ENCODE peak calls at places on chromosomes 6 and 20, in four cellular contexts. One of them, this sample, is unnamed.

GRCh38 chr6:53119772-53120409 is 28.8 kb downstream of the GCM1 start:
- DNase-seq in HepG2: peak; percentile 92
- DNase-seq in K562: no peak
- DNase-seq in SK-N-SH: no peak
- DNase-seq in this sample: no peak

GRCh38 chr6:3873051-3873450 is 23.9 kb downstream of the FAM50B start:
- DNase-seq in SK-N-SH: no peak
- DNase-seq in HepG2: no peak
- DNase-seq in K562: no peak
- DNase-seq in this sample: no peak

GRCh38 chr6:99349620-99350141 is at the start of gene FAXC:
- DNase-seq in HepG2: peak; percentile 9
- DNase-seq in K562: peak; percentile 41
- DNase-seq in SK-N-SH: peak; percentile 88
- DNase-seq in this sample: no peak

GRCh38 chr6:142820336-142821016 is 124.5 kb downstream of the HIVEP2 start:
- DNase-seq in K562: no peak
- DNase-seq in SK-N-SH: no peak
- DNase-seq in HepG2: no peak
- DNase-seq in this sample: no peak

GRCh38 chr6:137095651-137096238 is 51.0 kb upstream of the IL20RA start:
- DNase-seq in HepG2: no peak
- DNase-seq in SK-N-SH: no peak
- DNase-seq in K562: no peak
- DNase-seq in this sample: peak; percentile 96

GRCh38 chr20:2141592-2142575 is 40.3 kb downstream of the STK35 start:
- DNase-seq in HepG2: no peak
- DNase-seq in SK-N-SH: no peak
- DNase-seq in K562: no peak
- DNase-seq in this sample: no peak

GRCh38 chr6:157597461-157598312 is 216.7 kb downstream of the ZDHHC14 start:
- DNase-seq in SK-N-SH: peak; percentile 75
- DNase-seq in HepG2: peak; percentile 56
- DNase-seq in K562: no peak
- DNase-seq in this sample: no peak

GRCh38 chr20:258963-259362 is 1.4 kb downstream of the DEFB132 start:
- DNase-seq in K562: peak; percentile 18
- DNase-seq in SK-N-SH: no peak
- DNase-seq in HepG2: peak; percentile 67
- DNase-seq in this sample: no peak

GRCh38 chr6:117317261-117317660 is 51.9 kb downstream of the VGLL2 start:
- DNase-seq in HepG2: peak; percentile 39
- DNase-seq in K562: no peak
- DNase-seq in SK-N-SH: no peak
- DNase-seq in this sample: no peak

GRCh38 chr6:35506536-35506935 is 6.2 kb downstream of the TULP1 start:
- DNase-seq in K562: no peak
- DNase-seq in SK-N-SH: no peak
- DNase-seq in HepG2: no peak
- DNase-seq in this sample: no peak

GRCh38 chr6:35501784-35502183 is 4.9 kb upstream of the TEAD3 start:
- DNase-seq in SK-N-SH: no peak
- DNase-seq in HepG2: no peak
- DNase-seq in K562: no peak
- DNase-seq in this sample: no peak

GRCh38 chr6:35500782-35501181 is 3.9 kb upstream of the TEAD3 start:
- DNase-seq in SK-N-SH: no peak
- DNase-seq in HepG2: peak; percentile 34
- DNase-seq in K562: no peak
- DNase-seq in this sample: no peak

GRCh38 chr6:35505985-35506384 is 6.7 kb downstream of the TULP1 start:
- DNase-seq in SK-N-SH: peak; percentile 31
- DNase-seq in K562: no peak
- DNase-seq in HepG2: no peak
- DNase-seq in this sample: no peak

DNA sequence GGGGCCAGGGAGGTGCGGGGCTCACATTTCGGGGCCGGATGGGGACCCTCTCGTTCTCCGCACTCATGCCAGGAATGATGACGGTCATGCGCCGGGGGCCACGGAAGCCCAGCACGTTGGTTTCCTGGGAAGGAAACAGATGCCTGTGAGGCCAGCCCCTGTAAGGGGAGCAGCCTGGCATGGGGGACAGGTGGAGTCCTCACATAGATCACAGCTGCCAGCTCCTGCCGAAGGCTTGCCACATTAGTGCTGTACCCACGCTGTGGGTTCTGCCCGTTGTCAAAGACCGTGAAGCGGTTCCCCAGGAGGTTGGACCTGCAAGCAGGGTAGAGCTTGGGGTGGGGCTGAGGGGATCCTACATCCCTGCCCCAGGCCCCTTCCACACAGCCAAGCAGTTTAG is 6.7 kb upstream of the TEAD3 start:
- DNase-seq in SK-N-SH: no peak
- DNase-seq in K562: no peak
- DNase-seq in HepG2: no peak
- DNase-seq in this sample: no peak
- TF ChIP-seq NFIC in SK-N-SH: no peak
- TF ChIP-seq NFIC in K562: no peak
- TF ChIP-seq NFIC in HepG2: no peak
- TF ChIP-seq NFIC in this sample: no peak

GRCh38 chr6:161393839-161394364 is 120.0 kb upstream of the AGPAT4 start:
- DNase-seq in K562: peak; percentile 73
- DNase-seq in SK-N-SH: peak; percentile 66
- DNase-seq in HepG2: peak; percentile 71
- DNase-seq in this sample: peak; percentile 43
- TF ChIP-seq NFIC in K562: no peak
- TF ChIP-seq NFIC in SK-N-SH: no peak
- TF ChIP-seq NFIC in HepG2: no peak
- TF ChIP-seq NFIC in this sample: no peak

GRCh38 chr6:161584051-161584450 is 310.2 kb upstream of the AGPAT4 start:
- DNase-seq in K562: no peak
- DNase-seq in HepG2: no peak
- DNase-seq in SK-N-SH: peak; percentile 12
- DNase-seq in this sample: no peak

GRCh38 chr6:161583561-161583960 is 309.7 kb upstream of the AGPAT4 start:
- DNase-seq in K562: no peak
- DNase-seq in HepG2: no peak
- DNase-seq in SK-N-SH: no peak
- DNase-seq in this sample: no peak

GRCh38 chr6:161575508-161576254 is 301.8 kb upstream of the AGPAT4 start:
- DNase-seq in SK-N-SH: no peak
- DNase-seq in HepG2: no peak
- DNase-seq in K562: no peak
- DNase-seq in this sample: no peak

DNA sequence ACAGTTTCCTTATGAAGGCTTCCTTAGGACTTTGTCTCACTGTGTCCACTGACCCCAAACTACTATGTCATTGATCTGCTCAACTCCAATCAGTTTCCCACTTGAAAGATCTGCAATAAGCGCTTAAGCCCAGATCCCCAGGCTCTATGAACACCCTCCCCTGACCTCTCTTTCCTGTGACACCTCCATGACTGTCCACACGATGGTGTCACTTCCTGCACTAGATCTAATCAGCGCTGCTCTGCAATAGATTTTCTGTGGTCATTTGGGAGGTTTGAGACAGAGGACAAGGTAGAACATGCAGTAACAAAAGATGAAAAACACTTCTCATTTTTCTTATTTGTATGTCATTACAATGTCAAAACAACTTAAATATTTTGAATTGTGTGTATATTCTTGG is 304.6 kb upstream of the AGPAT4 start:
- DNase-seq in HepG2: no peak
- DNase-seq in SK-N-SH: no peak
- DNase-seq in K562: no peak
- DNase-seq in this sample: no peak
- TF ChIP-seq NFIC in HepG2: no peak
- TF ChIP-seq NFIC in SK-N-SH: no peak
- TF ChIP-seq NFIC in K562: no peak
- TF ChIP-seq NFIC in this sample: no peak

GRCh38 chr6:1552296-1552761 is 57.4 kb upstream of the FOXC1 start:
- DNase-seq in SK-N-SH: no peak
- DNase-seq in K562: peak; percentile 28
- DNase-seq in HepG2: peak; percentile 25
- DNase-seq in this sample: no peak
- TF ChIP-seq NFIC in SK-N-SH: no peak
- TF ChIP-seq NFIC in K562: no peak
- TF ChIP-seq NFIC in HepG2: no peak
- TF ChIP-seq NFIC in this sample: no peak

This sample was measured in GM12878.